ENCODE peak calls at places on chromosomes 6 and 20, in six cellular contexts. D is endothelial cell, N is AG09319, X is heart left ventricle, Z is colonic mucosa, G is mucosa of descending colon. P is an unnamed sample.
A peak's percentile ranks its signal among the peaks of the same experiment; 100 is the strongest.

GRCh38 chr20:63161176-63161651 is 54.7 kb downstream of the YTHDF1 start:
- DNase-seq in D (no peak), N (no peak), X (no peak), Z (no peak), G (peak; percentile 37), P (no peak)

GRCh38 chr6:148935705-148936306 is 189.0 kb downstream of the UST start:
- DNase-seq in G (no peak), Z (no peak), X (no peak), D (no peak), N (no peak), P (no peak)

GRCh38 chr20:17749979-17750721 is 50.4 kb downstream of the BANF2 start:
- DNase-seq in Z (peak; percentile 31), D (peak; percentile 49), X (peak; percentile 79), N (no peak), G (no peak), P (peak; percentile 26)

GRCh38 chr6:28207244-28208179 is 17.6 kb upstream of the ZSCAN9 start:
- DNase-seq in D (peak; percentile 65), Z (peak; percentile 53), G (peak; percentile 66), N (no peak), X (no peak), P (no peak)

GRCh38 chr6:7150381-7151064 is 42.8 kb downstream of the RREB1 start:
- DNase-seq in G (no peak), N (no peak), Z (no peak), D (no peak), X (no peak), P (no peak)

GRCh38 chr20:62623488-62624324 is 18.6 kb upstream of the SLCO4A1 start:
- DNase-seq in X (peak; percentile 94), Z (peak; percentile 97), D (peak; percentile 65), N (peak; percentile 70), G (peak; percentile 98), P (peak; percentile 96)

GRCh38 chr6:17703256-17703694 is 3.5 kb downstream of the NUP153 start:
- DNase-seq in X (no peak), N (no peak), Z (no peak), D (no peak), G (no peak), P (no peak)

GRCh38 chr6:2385584-2385983 is 140.2 kb upstream of the GMDS start:
- DNase-seq in N (no peak), Z (no peak), D (no peak), G (no peak), X (no peak), P (no peak)

GRCh38 chr6:73200735-73201134 is 24.6 kb downstream of the KHDC1L start:
- DNase-seq in Z (no peak), G (no peak), N (no peak), D (no peak), X (no peak), P (no peak)

GRCh38 chr20:36472656-36473071 is 68.7 kb upstream of the MYL9 start:
- DNase-seq in N (no peak), D (no peak), X (peak; percentile 63), Z (peak; percentile 88), G (peak; percentile 87), P (peak; percentile 54)

GRCh38 chr6:29553268-29554057 is 6.1 kb downstream of the UBD start:
- DNase-seq in G (peak; percentile 70), Z (peak; percentile 47), X (peak; percentile 63), N (no peak), D (peak; percentile 71), P (no peak)

GRCh38 chr20:36606171-36607116 is 865 bp downstream of the RAB5IF start:
- DNase-seq in X (no peak), G (no peak), Z (peak; percentile 40), N (no peak), D (peak; percentile 9), P (no peak)

GRCh38 chr6:41577865-41578713 is 31.9 kb downstream of the FOXP4 start:
- DNase-seq in N (no peak), G (no peak), D (peak; percentile 44), X (no peak), Z (peak; percentile 37), P (no peak)

GRCh38 chr20:53692465-53693067 is 98.9 kb upstream of the ZNF217 start:
- DNase-seq in Z (no peak), D (no peak), G (no peak), N (no peak), X (peak; percentile 48), P (no peak)

GRCh38 chr20:57570145-57570850 is 9.4 kb downstream of the PCK1 start:
- DNase-seq in G (no peak), X (no peak), Z (no peak), D (no peak), N (no peak), P (no peak)

GRCh38 chr6:36692220-36692619 is 5.4 kb upstream of the RAB44 start:
- DNase-seq in N (no peak), D (no peak), X (no peak), Z (no peak), G (peak; percentile 69), P (no peak)

GRCh38 chr6:27311806-27312145 is 297 bp downstream of the POM121L2 start:
- DNase-seq in G (no peak), D (no peak), N (no peak), Z (no peak), X (no peak), P (no peak)

GRCh38 chr20:61694666-61695065 is 371.0 kb downstream of the TAF4 start:
- DNase-seq in D (no peak), N (no peak), Z (no peak), G (peak; percentile 25), X (peak; percentile 39), P (no peak)

GRCh38 chr6:71602385-71602949 is 283.9 kb upstream of the RIMS1 start:
- DNase-seq in D (no peak), G (no peak), N (no peak), Z (no peak), X (no peak), P (no peak)

GRCh38 chr6:20497200-20497820 is 36.9 kb upstream of the CDKAL1 start:
- DNase-seq in X (no peak), N (peak; percentile 67), Z (no peak), G (no peak), D (no peak), P (no peak)

GRCh38 chr20:47620808-47621805 is 119.4 kb downstream of the NCOA3 start:
- DNase-seq in G (no peak), N (peak; percentile 40), Z (no peak), X (no peak), D (no peak), P (no peak)

GRCh38 chr6:127516676-127517273 is 2.4 kb downstream of the MTCL3 start:
- DNase-seq in G (no peak), N (no peak), Z (peak; percentile 20), D (peak; percentile 63), X (no peak), P (no peak)

GRCh38 chr6:143093290-143093689 is 32.6 kb downstream of the AIG1 start:
- DNase-seq in Z (no peak), N (no peak), D (no peak), G (no peak), X (no peak), P (no peak)

GRCh38 chr6:100257661-100258395 is 206.9 kb downstream of the SIM1 start:
- DNase-seq in X (no peak), Z (no peak), D (no peak), G (no peak), N (no peak), P (no peak)

GRCh38 chr6:26205625-26206574 is 118.7 kb downstream of the HFE start:
- DNase-seq in N (no peak), D (no peak), Z (no peak), G (no peak), X (no peak), P (no peak)

DNA sequence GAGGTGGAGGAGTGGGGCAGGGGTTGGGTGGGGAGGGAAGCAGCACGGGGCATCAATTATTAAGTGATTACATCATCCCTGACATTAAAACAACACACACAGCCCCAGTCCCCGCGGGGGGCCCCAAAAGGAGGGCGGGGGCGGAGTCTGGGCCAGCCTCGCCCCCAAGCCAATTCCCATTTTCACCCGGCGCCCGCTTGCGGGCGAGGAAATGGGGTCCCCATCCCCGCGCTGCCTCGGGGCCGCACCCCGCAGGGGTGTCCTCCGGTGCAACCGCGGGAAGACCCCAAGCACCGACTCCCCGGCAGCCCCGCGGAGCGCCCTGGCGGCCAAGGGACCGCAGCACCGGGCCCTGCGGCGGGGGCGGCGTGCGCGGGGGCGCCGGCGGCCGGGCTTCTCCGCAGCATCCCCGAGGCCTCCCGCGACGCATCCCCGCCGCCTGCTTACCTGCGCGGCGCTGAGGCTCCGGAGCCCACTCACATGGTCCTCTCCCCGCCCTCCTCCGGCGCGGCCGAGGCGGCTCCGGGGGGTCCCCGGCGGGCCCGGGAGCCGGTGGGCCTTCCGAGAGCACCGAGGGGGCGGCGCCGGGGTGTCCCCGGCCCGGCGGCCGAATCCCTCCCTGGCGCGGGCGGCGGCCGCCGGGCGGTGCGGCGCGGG is 603 bp downstream of the FYN start:
- DNase-seq in Z (peak; percentile 42), G (peak; percentile 64), X (peak; percentile 55), D (no peak), N (no peak), P (peak; percentile 69)
- TF ChIP-seq CTCF in Z (no peak), G (no peak), X (no peak), D (no peak), N (no peak), P (no peak)

DNA sequence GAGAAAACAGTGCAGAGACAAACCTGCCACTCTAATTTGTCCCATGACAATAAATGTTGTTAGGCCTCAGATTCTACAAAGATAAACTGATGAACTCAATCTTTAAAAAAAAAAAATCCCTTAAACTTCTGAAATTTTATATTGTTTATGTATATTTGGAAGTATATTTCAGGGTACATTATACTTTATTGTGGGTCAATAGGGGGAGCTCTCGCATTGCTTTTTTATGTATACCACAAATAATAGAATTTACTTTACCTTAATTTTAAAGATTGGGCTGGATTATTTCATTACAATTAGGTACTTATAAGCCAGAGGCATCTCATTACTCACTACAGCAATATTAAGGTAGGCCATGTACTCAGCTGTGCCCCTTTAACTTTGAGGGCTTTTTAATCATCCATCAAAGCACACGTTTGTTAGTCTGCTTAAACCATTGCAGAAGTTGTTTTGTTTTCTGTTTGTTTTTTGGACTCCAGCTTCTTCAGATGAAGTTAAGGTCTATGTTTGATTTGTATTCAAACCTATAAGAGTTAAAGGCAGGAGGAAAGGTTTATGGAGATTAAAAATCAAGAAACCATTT is 56.3 kb upstream of the EYA4 start:
- DNase-seq in D (no peak), G (no peak), Z (no peak), N (peak; percentile 12), X (no peak), P (no peak)
- TF ChIP-seq CTCF in D (peak; percentile 72), G (no peak), Z (peak; percentile 28), N (peak; percentile 59), X (peak; percentile 40), P (no peak)

GRCh38 chr20:15699431-15700146 is 873.7 kb downstream of the KIF16B start:
- DNase-seq in Z (no peak), D (no peak), G (no peak), N (no peak), X (no peak), P (peak; percentile 44)
- TF ChIP-seq CTCF in Z (no peak), D (no peak), G (no peak), N (no peak), X (no peak), P (no peak)

DNA sequence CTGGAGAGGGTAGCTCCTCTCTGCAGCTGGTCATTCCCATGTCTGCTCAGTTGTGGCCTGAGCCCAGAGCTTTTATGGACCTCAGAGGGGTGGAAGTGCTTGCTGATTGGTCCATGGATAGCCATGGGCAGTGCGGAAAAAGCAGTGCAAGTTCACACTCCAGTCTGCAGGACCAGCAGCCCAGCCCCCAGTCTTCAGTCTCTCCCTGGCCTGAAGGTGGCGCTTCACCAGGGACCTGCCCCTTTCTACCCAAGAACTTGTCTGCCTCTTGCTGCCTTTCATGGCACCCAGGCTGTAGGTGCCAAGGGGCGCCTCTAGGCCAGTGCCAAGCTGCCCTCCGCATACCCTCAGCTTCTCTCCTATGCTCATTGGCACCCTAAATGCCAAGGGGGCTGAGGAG is 91.0 kb downstream of the TBXT start:
- DNase-seq in G (no peak), Z (no peak), X (no peak), N (no peak), D (no peak), P (no peak)
- TF ChIP-seq CTCF in G (no peak), Z (no peak), X (no peak), N (no peak), D (peak; percentile 16), P (no peak)

GRCh38 chr6:132023490-132023889 is 72.3 kb upstream of the CCN2 start:
- DNase-seq in D (no peak), Z (no peak), G (no peak), N (no peak), X (no peak), P (no peak)
- TF ChIP-seq CTCF in D (no peak), Z (no peak), G (no peak), N (no peak), X (no peak), P (no peak)